ENCODE peak calls at places on chromosomes 4 and X, in eight cellular contexts. P is heart left ventricle, Q is Peyer's patch, A is tibial nerve, C is sigmoid colon, S is esophagus squamous epithelium, J is stomach, X is IMR-90. I is an unnamed sample.

GRCh38 chrX:38859602-38860001 is 58.3 kb downstream of the MID1IP1 start:
- DNase-seq in S (no peak), A (no peak), Q (no peak), X (peak), P (no peak), J (no peak), C (no peak), I (no peak)

GRCh38 chr4:157739237-157739636 is 433.6 kb downstream of the GASK1B start:
- DNase-seq in Q (no peak), C (no peak), S (no peak), P (no peak), X (no peak), A (no peak), J (no peak), I (peak)

GRCh38 chr4:150940123-150940522 is 75.0 kb downstream of the LRBA start:
- DNase-seq in S (no peak), A (no peak), J (no peak), C (no peak), P (no peak), X (no peak), Q (no peak), I (no peak)

GRCh38 chr4:158217763-158218162 is 7.5 kb downstream of the TMEM144 start:
- DNase-seq in P (no peak), Q (no peak), C (no peak), S (no peak), J (no peak), X (no peak), A (no peak), I (no peak)

GRCh38 chr4:101169044-101170014 is 178.0 kb downstream of the PPP3CA start:
- DNase-seq in C (peak), P (no peak), J (peak), Q (no peak), X (peak), A (peak), S (peak), I (peak)

GRCh38 chr4:134777626-134778025 is 576.0 kb upstream of the PABPC4L start:
- DNase-seq in X (no peak), P (no peak), S (no peak), Q (no peak), A (no peak), J (no peak), C (no peak), I (no peak)

GRCh38 chr4:102781570-102781969 is 20.8 kb upstream of the MANBA start:
- DNase-seq in C (no peak), J (no peak), P (no peak), S (no peak), A (no peak), Q (no peak), X (no peak), I (no peak)

GRCh38 chr4:110793381-110793801 is 170.5 kb upstream of the PITX2 start:
- DNase-seq in X (peak), Q (no peak), C (no peak), A (no peak), J (no peak), P (no peak), S (no peak), I (no peak)

GRCh38 chrX:105211051-105211575 is 9.4 kb downstream of the TEX13A start:
- DNase-seq in P (no peak), X (no peak), S (no peak), J (no peak), A (no peak), Q (no peak), C (no peak), I (no peak)

GRCh38 chr4:76607266-76607799 is 172.3 kb downstream of the SHROOM3 start:
- DNase-seq in S (no peak), Q (no peak), X (peak), A (no peak), C (no peak), P (no peak), J (no peak), I (no peak)

GRCh38 chr4:74623041-74623440 is 171.3 kb downstream of the BTC start:
- DNase-seq in S (no peak), Q (no peak), A (no peak), C (no peak), P (no peak), X (peak), J (no peak), I (peak)

GRCh38 chrX:74015379-74016019 is 288.5 kb upstream of the ZCCHC13 start:
- DNase-seq in S (peak), A (peak), J (peak), X (peak), Q (no peak), C (peak), P (no peak), I (peak)

GRCh38 chr4:118751634-118752293 is 66.6 kb downstream of the METTL14 start:
- DNase-seq in C (no peak), A (no peak), S (no peak), X (peak), J (no peak), P (no peak), Q (no peak), I (no peak)

GRCh38 chr4:44927361-44928061 is 201.2 kb upstream of the GNPDA2 start:
- DNase-seq in S (no peak), P (no peak), X (peak), Q (no peak), J (no peak), A (no peak), C (no peak), I (peak)

GRCh38 chr4:100188829-100189228 is 1.4 kb downstream of the DDIT4L start:
- DNase-seq in X (no peak), P (no peak), Q (no peak), J (no peak), A (no peak), S (no peak), C (no peak), I (no peak)

GRCh38 chrX:102832661-102833060 is 104.4 kb upstream of the RAB40AL start:
- DNase-seq in C (no peak), J (no peak), P (no peak), Q (no peak), A (no peak), X (peak), S (no peak), I (peak)

GRCh38 chrX:107324493-107325310 is 118.3 kb downstream of the DNAAF6 start:
- DNase-seq in C (peak), X (peak), A (no peak), J (no peak), S (no peak), P (peak), Q (no peak), I (peak)

GRCh38 chr4:16165931-16166330 is 60.3 kb downstream of the TAPT1 start:
- DNase-seq in J (no peak), X (no peak), S (no peak), P (no peak), C (no peak), Q (no peak), A (no peak), I (no peak)

GRCh38 chr4:20698382-20698781 is 1.9 kb upstream of the PACRGL start:
- DNase-seq in A (no peak), X (no peak), S (no peak), Q (no peak), C (no peak), J (no peak), P (no peak), I (peak)

GRCh38 chr4:20698820-20699219 is 1.4 kb upstream of the PACRGL start:
- DNase-seq in C (no peak), P (no peak), S (no peak), X (no peak), Q (no peak), J (no peak), A (no peak), I (peak)

GRCh38 chr4:20696815-20697214 is 3.4 kb upstream of the PACRGL start:
- DNase-seq in S (no peak), X (no peak), P (no peak), A (no peak), C (no peak), J (no peak), Q (no peak), I (no peak)

GRCh38 chr4:20700007-20700761 is at the start of gene PACRGL:
- DNase-seq in C (peak), J (peak), A (peak), P (peak), Q (peak), X (peak), S (peak), I (peak)
- TF ChIP-seq POLR2A in C (peak), J (no peak), A (peak), P (peak), Q (no peak), X (peak), S (no peak), I (peak)

GRCh38 chr4:109332926-109333464 is 30.5 kb upstream of the COL25A1 start:
- DNase-seq in J (no peak), Q (no peak), P (no peak), A (no peak), S (no peak), X (no peak), C (no peak), I (peak)
- TF ChIP-seq CTCF in J (no peak), Q (no peak), P (no peak), A (no peak), S (no peak), X (peak), C (no peak), I (peak)

GRCh38 chr4:139555073-139555704 is 830 bp downstream of the SETD7 start:
- DNase-seq in Q (peak), X (peak), P (peak), C (peak), A (peak), J (peak), S (peak), I (peak)
- TF ChIP-seq POLR2A in Q (peak), X (peak), P (peak), C (peak), A (peak), J (peak), S (no peak), I (peak)

DNA sequence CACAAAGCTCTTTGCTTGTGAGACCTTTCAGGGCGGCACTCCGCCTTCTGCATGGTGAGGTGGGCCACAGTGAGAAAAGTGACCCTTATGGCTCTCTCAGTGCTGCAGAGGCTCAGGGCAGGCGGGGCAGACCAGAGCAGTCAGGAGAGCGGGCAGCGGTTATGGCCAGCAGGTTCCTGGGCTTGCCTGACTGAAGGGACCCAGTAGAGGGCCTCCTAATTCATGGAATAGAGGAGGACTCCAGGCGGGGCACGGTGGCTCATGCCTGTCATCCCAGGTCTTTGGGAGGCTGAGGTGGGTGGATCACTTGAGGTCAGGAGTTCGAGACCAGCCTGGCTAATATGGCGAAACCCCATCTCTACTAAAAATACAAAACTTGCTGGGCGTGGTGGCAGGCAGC is 91.4 kb downstream of the CLNK start:
- DNase-seq in C (no peak), P (no peak), J (no peak), A (no peak), S (no peak), X (no peak), Q (no peak), I (no peak)
- TF ChIP-seq CTCF in C (no peak), P (no peak), J (no peak), A (no peak), S (no peak), X (no peak), Q (no peak), I (no peak)

GRCh38 chr4:6290769-6291547 is 21.3 kb downstream of the WFS1 start:
- DNase-seq in Q (no peak), A (no peak), C (peak), S (no peak), X (no peak), P (peak), J (no peak), I (peak)
- TF ChIP-seq POLR2A in Q (no peak), A (no peak), C (no peak), S (no peak), X (no peak), P (no peak), J (no peak), I (no peak)